ENCODE peak calls at places on chromosomes 3 and 15, in nine cellular contexts. One of them, this sample, is unnamed.

GRCh38 chr15:79168922-79169322 is 78.3 kb upstream of the RASGRF1 start:
- DNase-seq in nucleus accumbens: peak
- DNase-seq in CD8-positive, alpha-beta memory T cell: no peak
- DNase-seq in activated CD4-positive, alpha-beta T cell treated with anti-CD3 and anti-CD28 coated beads, Interleukin-2, amount 50 U/mL, for 48 hours: no peak
- DNase-seq in globus pallidus: peak
- DNase-seq in iPS-NIHi11: peak
- DNase-seq in fibroblast of mammary gland: no peak
- DNase-seq in left colon: no peak
- DNase-seq in endothelial cell: peak
- DNase-seq in this sample: no peak

GRCh38 chr3:190886945-190887344 is 24.5 kb upstream of the GMNC start:
- DNase-seq in globus pallidus: no peak
- DNase-seq in CD8-positive, alpha-beta memory T cell: no peak
- DNase-seq in iPS-NIHi11: no peak
- DNase-seq in fibroblast of mammary gland: peak
- DNase-seq in left colon: no peak
- DNase-seq in endothelial cell: no peak
- DNase-seq in nucleus accumbens: no peak
- DNase-seq in activated CD4-positive, alpha-beta T cell treated with anti-CD3 and anti-CD28 coated beads, Interleukin-2, amount 50 U/mL, for 48 hours: no peak
- DNase-seq in this sample: no peak

GRCh38 chr15:25850154-25851111 is 12.7 kb downstream of the ATP10A start:
- DNase-seq in endothelial cell: peak
- DNase-seq in iPS-NIHi11: peak
- DNase-seq in activated CD4-positive, alpha-beta T cell treated with anti-CD3 and anti-CD28 coated beads, Interleukin-2, amount 50 U/mL, for 48 hours: peak
- DNase-seq in CD8-positive, alpha-beta memory T cell: peak
- DNase-seq in nucleus accumbens: no peak
- DNase-seq in left colon: peak
- DNase-seq in fibroblast of mammary gland: peak
- DNase-seq in globus pallidus: no peak
- DNase-seq in this sample: peak

GRCh38 chr15:70530503-70530902 is 232.9 kb downstream of the UACA start:
- DNase-seq in fibroblast of mammary gland: no peak
- DNase-seq in activated CD4-positive, alpha-beta T cell treated with anti-CD3 and anti-CD28 coated beads, Interleukin-2, amount 50 U/mL, for 48 hours: no peak
- DNase-seq in globus pallidus: no peak
- DNase-seq in left colon: no peak
- DNase-seq in iPS-NIHi11: no peak
- DNase-seq in nucleus accumbens: no peak
- DNase-seq in endothelial cell: no peak
- DNase-seq in CD8-positive, alpha-beta memory T cell: no peak
- DNase-seq in this sample: no peak

GRCh38 chr3:169667710-169668080 is 4.2 kb upstream of the MECOM start:
- DNase-seq in iPS-NIHi11: no peak
- DNase-seq in fibroblast of mammary gland: no peak
- DNase-seq in globus pallidus: no peak
- DNase-seq in CD8-positive, alpha-beta memory T cell: no peak
- DNase-seq in nucleus accumbens: no peak
- DNase-seq in endothelial cell: no peak
- DNase-seq in left colon: no peak
- DNase-seq in activated CD4-positive, alpha-beta T cell treated with anti-CD3 and anti-CD28 coated beads, Interleukin-2, amount 50 U/mL, for 48 hours: no peak
- DNase-seq in this sample: no peak

GRCh38 chr3:3553236-3553635 is 246.0 kb upstream of the LRRN1 start:
- DNase-seq in endothelial cell: no peak
- DNase-seq in left colon: no peak
- DNase-seq in activated CD4-positive, alpha-beta T cell treated with anti-CD3 and anti-CD28 coated beads, Interleukin-2, amount 50 U/mL, for 48 hours: no peak
- DNase-seq in globus pallidus: no peak
- DNase-seq in nucleus accumbens: no peak
- DNase-seq in fibroblast of mammary gland: no peak
- DNase-seq in iPS-NIHi11: no peak
- DNase-seq in CD8-positive, alpha-beta memory T cell: no peak
- DNase-seq in this sample: no peak

GRCh38 chr3:190385835-190386688 is 1.9 kb upstream of the CLDN16 start:
- DNase-seq in fibroblast of mammary gland: peak
- DNase-seq in globus pallidus: no peak
- DNase-seq in iPS-NIHi11: no peak
- DNase-seq in nucleus accumbens: no peak
- DNase-seq in left colon: no peak
- DNase-seq in endothelial cell: no peak
- DNase-seq in activated CD4-positive, alpha-beta T cell treated with anti-CD3 and anti-CD28 coated beads, Interleukin-2, amount 50 U/mL, for 48 hours: no peak
- DNase-seq in CD8-positive, alpha-beta memory T cell: no peak
- DNase-seq in this sample: peak

GRCh38 chr15:85417276-85417675 is 36.9 kb downstream of the AKAP13 start:
- DNase-seq in endothelial cell: no peak
- DNase-seq in left colon: no peak
- DNase-seq in fibroblast of mammary gland: no peak
- DNase-seq in activated CD4-positive, alpha-beta T cell treated with anti-CD3 and anti-CD28 coated beads, Interleukin-2, amount 50 U/mL, for 48 hours: no peak
- DNase-seq in iPS-NIHi11: no peak
- DNase-seq in nucleus accumbens: no peak
- DNase-seq in globus pallidus: no peak
- DNase-seq in CD8-positive, alpha-beta memory T cell: no peak
- DNase-seq in this sample: no peak

GRCh38 chr15:91916051-91916450 is 62.5 kb downstream of the SLCO3A1 start:
- DNase-seq in globus pallidus: no peak
- DNase-seq in fibroblast of mammary gland: no peak
- DNase-seq in left colon: no peak
- DNase-seq in iPS-NIHi11: no peak
- DNase-seq in endothelial cell: no peak
- DNase-seq in nucleus accumbens: no peak
- DNase-seq in activated CD4-positive, alpha-beta T cell treated with anti-CD3 and anti-CD28 coated beads, Interleukin-2, amount 50 U/mL, for 48 hours: no peak
- DNase-seq in CD8-positive, alpha-beta memory T cell: no peak
- DNase-seq in this sample: no peak

GRCh38 chr3:52094591-52095485 is 38.5 kb upstream of the DUSP7 start:
- DNase-seq in iPS-NIHi11: no peak
- DNase-seq in activated CD4-positive, alpha-beta T cell treated with anti-CD3 and anti-CD28 coated beads, Interleukin-2, amount 50 U/mL, for 48 hours: no peak
- DNase-seq in endothelial cell: no peak
- DNase-seq in left colon: no peak
- DNase-seq in globus pallidus: no peak
- DNase-seq in nucleus accumbens: no peak
- DNase-seq in fibroblast of mammary gland: no peak
- DNase-seq in CD8-positive, alpha-beta memory T cell: no peak
- DNase-seq in this sample: no peak

GRCh38 chr3:193832833-193833413 is 239.9 kb downstream of the OPA1 start:
- DNase-seq in endothelial cell: no peak
- DNase-seq in globus pallidus: no peak
- DNase-seq in CD8-positive, alpha-beta memory T cell: no peak
- DNase-seq in left colon: no peak
- DNase-seq in iPS-NIHi11: no peak
- DNase-seq in nucleus accumbens: no peak
- DNase-seq in activated CD4-positive, alpha-beta T cell treated with anti-CD3 and anti-CD28 coated beads, Interleukin-2, amount 50 U/mL, for 48 hours: no peak
- DNase-seq in fibroblast of mammary gland: no peak
- DNase-seq in this sample: no peak

GRCh38 chr3:183817111-183817510 is 8.3 kb downstream of the MAP6D1 start:
- DNase-seq in endothelial cell: no peak
- DNase-seq in left colon: no peak
- DNase-seq in CD8-positive, alpha-beta memory T cell: no peak
- DNase-seq in fibroblast of mammary gland: no peak
- DNase-seq in activated CD4-positive, alpha-beta T cell treated with anti-CD3 and anti-CD28 coated beads, Interleukin-2, amount 50 U/mL, for 48 hours: no peak
- DNase-seq in iPS-NIHi11: no peak
- DNase-seq in nucleus accumbens: no peak
- DNase-seq in globus pallidus: no peak
- DNase-seq in this sample: no peak

GRCh38 chr3:138078901-138079344 is 36.5 kb downstream of the DZIP1L start:
- DNase-seq in iPS-NIHi11: no peak
- DNase-seq in fibroblast of mammary gland: peak
- DNase-seq in CD8-positive, alpha-beta memory T cell: no peak
- DNase-seq in activated CD4-positive, alpha-beta T cell treated with anti-CD3 and anti-CD28 coated beads, Interleukin-2, amount 50 U/mL, for 48 hours: peak
- DNase-seq in nucleus accumbens: no peak
- DNase-seq in endothelial cell: no peak
- DNase-seq in left colon: no peak
- DNase-seq in globus pallidus: no peak
- DNase-seq in this sample: no peak

GRCh38 chr15:75114796-75115195 is 86.9 kb upstream of the C15orf39 start:
- DNase-seq in activated CD4-positive, alpha-beta T cell treated with anti-CD3 and anti-CD28 coated beads, Interleukin-2, amount 50 U/mL, for 48 hours: no peak
- DNase-seq in iPS-NIHi11: no peak
- DNase-seq in CD8-positive, alpha-beta memory T cell: no peak
- DNase-seq in nucleus accumbens: no peak
- DNase-seq in globus pallidus: no peak
- DNase-seq in fibroblast of mammary gland: no peak
- DNase-seq in endothelial cell: no peak
- DNase-seq in left colon: no peak
- DNase-seq in this sample: no peak

GRCh38 chr15:63818191-63818590 is 15.6 kb downstream of the HERC1 start:
- DNase-seq in nucleus accumbens: no peak
- DNase-seq in fibroblast of mammary gland: peak
- DNase-seq in iPS-NIHi11: peak
- DNase-seq in endothelial cell: peak
- DNase-seq in CD8-positive, alpha-beta memory T cell: no peak
- DNase-seq in left colon: no peak
- DNase-seq in globus pallidus: no peak
- DNase-seq in activated CD4-positive, alpha-beta T cell treated with anti-CD3 and anti-CD28 coated beads, Interleukin-2, amount 50 U/mL, for 48 hours: no peak
- DNase-seq in this sample: no peak

GRCh38 chr3:114480442-114480841 is 186.6 kb downstream of the TIGIT start:
- DNase-seq in iPS-NIHi11: no peak
- DNase-seq in activated CD4-positive, alpha-beta T cell treated with anti-CD3 and anti-CD28 coated beads, Interleukin-2, amount 50 U/mL, for 48 hours: no peak
- DNase-seq in fibroblast of mammary gland: peak
- DNase-seq in nucleus accumbens: no peak
- DNase-seq in globus pallidus: no peak
- DNase-seq in CD8-positive, alpha-beta memory T cell: no peak
- DNase-seq in left colon: no peak
- DNase-seq in endothelial cell: no peak
- DNase-seq in this sample: no peak

GRCh38 chr3:94221829-94222228 is 159.0 kb downstream of the NSUN3 start:
- DNase-seq in left colon: no peak
- DNase-seq in CD8-positive, alpha-beta memory T cell: no peak
- DNase-seq in globus pallidus: no peak
- DNase-seq in endothelial cell: no peak
- DNase-seq in fibroblast of mammary gland: no peak
- DNase-seq in nucleus accumbens: no peak
- DNase-seq in iPS-NIHi11: no peak
- DNase-seq in activated CD4-positive, alpha-beta T cell treated with anti-CD3 and anti-CD28 coated beads, Interleukin-2, amount 50 U/mL, for 48 hours: no peak
- DNase-seq in this sample: no peak

GRCh38 chr3:13881536-13882410 is 1.9 kb upstream of the WNT7A start:
- DNase-seq in fibroblast of mammary gland: no peak
- DNase-seq in nucleus accumbens: no peak
- DNase-seq in globus pallidus: no peak
- DNase-seq in left colon: no peak
- DNase-seq in CD8-positive, alpha-beta memory T cell: no peak
- DNase-seq in iPS-NIHi11: no peak
- DNase-seq in activated CD4-positive, alpha-beta T cell treated with anti-CD3 and anti-CD28 coated beads, Interleukin-2, amount 50 U/mL, for 48 hours: no peak
- DNase-seq in endothelial cell: no peak
- DNase-seq in this sample: no peak

GRCh38 chr3:135759651-135760050 is 205.9 kb upstream of the PPP2R3A start:
- DNase-seq in endothelial cell: no peak
- DNase-seq in globus pallidus: no peak
- DNase-seq in iPS-NIHi11: no peak
- DNase-seq in left colon: no peak
- DNase-seq in nucleus accumbens: no peak
- DNase-seq in fibroblast of mammary gland: no peak
- DNase-seq in CD8-positive, alpha-beta memory T cell: no peak
- DNase-seq in activated CD4-positive, alpha-beta T cell treated with anti-CD3 and anti-CD28 coated beads, Interleukin-2, amount 50 U/mL, for 48 hours: no peak
- DNase-seq in this sample: no peak

GRCh38 chr3:189132125-189132744 is 39.5 kb upstream of the TPRG1 start:
- DNase-seq in CD8-positive, alpha-beta memory T cell: peak
- DNase-seq in fibroblast of mammary gland: peak
- DNase-seq in nucleus accumbens: no peak
- DNase-seq in globus pallidus: no peak
- DNase-seq in activated CD4-positive, alpha-beta T cell treated with anti-CD3 and anti-CD28 coated beads, Interleukin-2, amount 50 U/mL, for 48 hours: peak
- DNase-seq in left colon: peak
- DNase-seq in iPS-NIHi11: no peak
- DNase-seq in endothelial cell: no peak
- DNase-seq in this sample: no peak

GRCh38 chr3:193732391-193732790 is 139.4 kb downstream of the OPA1 start:
- DNase-seq in activated CD4-positive, alpha-beta T cell treated with anti-CD3 and anti-CD28 coated beads, Interleukin-2, amount 50 U/mL, for 48 hours: no peak
- DNase-seq in globus pallidus: no peak
- DNase-seq in CD8-positive, alpha-beta memory T cell: no peak
- DNase-seq in nucleus accumbens: no peak
- DNase-seq in iPS-NIHi11: no peak
- DNase-seq in endothelial cell: no peak
- DNase-seq in fibroblast of mammary gland: peak
- DNase-seq in left colon: no peak
- DNase-seq in this sample: no peak

GRCh38 chr3:25460751-25461150 is 32.7 kb downstream of the RARB start:
- DNase-seq in endothelial cell: no peak
- DNase-seq in nucleus accumbens: no peak
- DNase-seq in CD8-positive, alpha-beta memory T cell: no peak
- DNase-seq in activated CD4-positive, alpha-beta T cell treated with anti-CD3 and anti-CD28 coated beads, Interleukin-2, amount 50 U/mL, for 48 hours: no peak
- DNase-seq in left colon: no peak
- DNase-seq in fibroblast of mammary gland: no peak
- DNase-seq in globus pallidus: no peak
- DNase-seq in iPS-NIHi11: no peak
- DNase-seq in this sample: no peak

GRCh38 chr15:63340878-63341277 is 40.8 kb downstream of the CA12 start:
- DNase-seq in nucleus accumbens: no peak
- DNase-seq in CD8-positive, alpha-beta memory T cell: no peak
- DNase-seq in fibroblast of mammary gland: no peak
- DNase-seq in globus pallidus: no peak
- DNase-seq in iPS-NIHi11: no peak
- DNase-seq in activated CD4-positive, alpha-beta T cell treated with anti-CD3 and anti-CD28 coated beads, Interleukin-2, amount 50 U/mL, for 48 hours: no peak
- DNase-seq in left colon: no peak
- DNase-seq in endothelial cell: no peak
- DNase-seq in this sample: no peak

GRCh38 chr3:76097588-76097975 is 312.2 kb upstream of the ZNF717 start:
- DNase-seq in endothelial cell: no peak
- DNase-seq in globus pallidus: no peak
- DNase-seq in nucleus accumbens: no peak
- DNase-seq in left colon: no peak
- DNase-seq in CD8-positive, alpha-beta memory T cell: no peak
- DNase-seq in activated CD4-positive, alpha-beta T cell treated with anti-CD3 and anti-CD28 coated beads, Interleukin-2, amount 50 U/mL, for 48 hours: no peak
- DNase-seq in iPS-NIHi11: no peak
- DNase-seq in fibroblast of mammary gland: no peak
- DNase-seq in this sample: no peak

GRCh38 chr3:32177702-32178198 is 60.7 kb upstream of the CMTM8 start:
- DNase-seq in activated CD4-positive, alpha-beta T cell treated with anti-CD3 and anti-CD28 coated beads, Interleukin-2, amount 50 U/mL, for 48 hours: peak
- DNase-seq in endothelial cell: peak
- DNase-seq in fibroblast of mammary gland: peak
- DNase-seq in CD8-positive, alpha-beta memory T cell: no peak
- DNase-seq in iPS-NIHi11: peak
- DNase-seq in globus pallidus: peak
- DNase-seq in left colon: peak
- DNase-seq in nucleus accumbens: no peak
- DNase-seq in this sample: peak

GRCh38 chr3:146134348-146135117 is 26.5 kb downstream of the PLOD2 start:
- DNase-seq in CD8-positive, alpha-beta memory T cell: no peak
- DNase-seq in endothelial cell: no peak
- DNase-seq in fibroblast of mammary gland: peak
- DNase-seq in activated CD4-positive, alpha-beta T cell treated with anti-CD3 and anti-CD28 coated beads, Interleukin-2, amount 50 U/mL, for 48 hours: no peak
- DNase-seq in iPS-NIHi11: peak
- DNase-seq in globus pallidus: no peak
- DNase-seq in nucleus accumbens: no peak
- DNase-seq in left colon: no peak
- DNase-seq in this sample: no peak

GRCh38 chr3:152474585-152474984 is 205.9 kb downstream of the MBNL1 start:
- DNase-seq in nucleus accumbens: no peak
- DNase-seq in activated CD4-positive, alpha-beta T cell treated with anti-CD3 and anti-CD28 coated beads, Interleukin-2, amount 50 U/mL, for 48 hours: no peak
- DNase-seq in CD8-positive, alpha-beta memory T cell: no peak
- DNase-seq in globus pallidus: no peak
- DNase-seq in left colon: no peak
- DNase-seq in iPS-NIHi11: peak
- DNase-seq in endothelial cell: peak
- DNase-seq in fibroblast of mammary gland: peak
- DNase-seq in this sample: peak

GRCh38 chr3:57971975-57972374 is 36.2 kb upstream of the FLNB start:
- DNase-seq in endothelial cell: no peak
- DNase-seq in activated CD4-positive, alpha-beta T cell treated with anti-CD3 and anti-CD28 coated beads, Interleukin-2, amount 50 U/mL, for 48 hours: no peak
- DNase-seq in left colon: peak
- DNase-seq in iPS-NIHi11: no peak
- DNase-seq in globus pallidus: no peak
- DNase-seq in CD8-positive, alpha-beta memory T cell: no peak
- DNase-seq in nucleus accumbens: no peak
- DNase-seq in fibroblast of mammary gland: no peak
- DNase-seq in this sample: no peak

GRCh38 chr3:157179365-157179803 is 19.4 kb upstream of the CCNL1 start:
- DNase-seq in fibroblast of mammary gland: no peak
- DNase-seq in globus pallidus: no peak
- DNase-seq in nucleus accumbens: no peak
- DNase-seq in activated CD4-positive, alpha-beta T cell treated with anti-CD3 and anti-CD28 coated beads, Interleukin-2, amount 50 U/mL, for 48 hours: no peak
- DNase-seq in CD8-positive, alpha-beta memory T cell: no peak
- DNase-seq in iPS-NIHi11: no peak
- DNase-seq in left colon: no peak
- DNase-seq in endothelial cell: no peak
- DNase-seq in this sample: no peak

This sample was measured in Panc1.